ENCODE peak calls at places on chromosomes 16 and 17, in five cellular contexts. O, F, R, E and P are unnamed samples.

GRCh38 chr17:13102477-13102876 is 84.7 kb upstream of the ELAC2 start:
- DNase-seq in O (no peak), F (no peak), R (no peak), E (no peak), P (no peak)

GRCh38 chr17:869567-870530 is 87.7 kb downstream of the MRM3 start:
- DNase-seq in O (no peak), F (no peak), R (peak; percentile 93), E (no peak), P (no peak)

GRCh38 chr17:1182831-1183578 is 3.2 kb upstream of the ABR start:
- DNase-seq in O (no peak), F (no peak), R (no peak), E (no peak), P (no peak)

GRCh38 chr17:28811594-28812135 is 30.9 kb downstream of the FAM222B start:
- DNase-seq in O (peak; percentile 28), F (no peak), R (no peak), E (no peak), P (peak; percentile 47)

GRCh38 chr16:79372504-79373184 is 227.9 kb downstream of the MAF start:
- DNase-seq in O (no peak), F (peak; percentile 29), R (no peak), E (no peak), P (no peak)

GRCh38 chr16:62760398-62760797 is 724.2 kb upstream of the CDH8 start:
- DNase-seq in O (no peak), F (no peak), R (no peak), E (no peak), P (no peak)

GRCh38 chr16:56993204-56993603 is 3.8 kb downstream of the NLRC5 start:
- DNase-seq in O (no peak), F (no peak), R (no peak), E (no peak), P (no peak)

GRCh38 chr17:45019177-45019711 is 32.2 kb downstream of the DCAKD start:
- DNase-seq in O (peak; percentile 52), F (no peak), R (no peak), E (no peak), P (peak; percentile 32)

GRCh38 chr17:4407216-4407615 is 26.5 kb upstream of the SPNS3 start:
- DNase-seq in O (no peak), F (no peak), R (no peak), E (no peak), P (no peak)

GRCh38 chr16:82045471-82046178 is 10.6 kb downstream of the HSD17B2 start:
- DNase-seq in O (peak; percentile 3), F (no peak), R (no peak), E (no peak), P (no peak)

GRCh38 chr17:79778504-79779087 is 648 bp downstream of the CBX2 start:
- DNase-seq in O (peak; percentile 48), F (no peak), R (no peak), E (no peak), P (peak; percentile 64)

GRCh38 chr16:48542020-48542473 is 67.9 kb downstream of the N4BP1 start:
- DNase-seq in O (peak; percentile 15), F (peak; percentile 61), R (no peak), E (peak; percentile 84), P (peak; percentile 57)

GRCh38 chr17:28968914-28969295 is 17.6 kb upstream of the PHF12 start:
- DNase-seq in O (no peak), F (no peak), R (no peak), E (no peak), P (no peak)

GRCh38 chr16:311725-312124 is 28.8 kb downstream of the PDIA2 start:
- DNase-seq in O (no peak), F (no peak), R (no peak), E (no peak), P (no peak)

GRCh38 chr16:70746708-70747424 is 54.1 kb downstream of the VAC14 start:
- DNase-seq in O (no peak), F (peak; percentile 88), R (peak; percentile 59), E (no peak), P (peak; percentile 89)

GRCh38 chr17:73492125-73492801 is 152.0 kb downstream of the SDK2 start:
- DNase-seq in O (no peak), F (no peak), R (no peak), E (no peak), P (no peak)

GRCh38 chr17:40522961-40523310 is 21.5 kb upstream of the TNS4 start:
- DNase-seq in O (no peak), F (no peak), R (no peak), E (no peak), P (no peak)

GRCh38 chr16:88398874-88399178 is 16.1 kb downstream of the ZNF469 start:
- DNase-seq in O (no peak), F (no peak), R (no peak), E (no peak), P (no peak)

GRCh38 chr16:8605554-8605953 is 15.2 kb upstream of the TMEM114 start:
- DNase-seq in O (no peak), F (no peak), R (no peak), E (no peak), P (no peak)

GRCh38 chr17:36645358-36645757 is 44.0 kb downstream of the MRM1 start:
- DNase-seq in O (no peak), F (no peak), R (no peak), E (no peak), P (no peak)

GRCh38 chr17:50828508-50829170 is 6.7 kb upstream of the WFIKKN2 start:
- DNase-seq in O (no peak), F (no peak), R (no peak), E (no peak), P (no peak)

GRCh38 chr17:83053021-83053778 is 26.2 kb upstream of the METRNL start:
- DNase-seq in O (no peak), F (no peak), R (no peak), E (peak; percentile 86), P (peak; percentile 31)

GRCh38 chr17:78356163-78356713 is 3.6 kb downstream of the SOCS3 start:
- DNase-seq in O (no peak), F (no peak), R (peak; percentile 97), E (no peak), P (peak; percentile 45)

GRCh38 chr16:14095883-14096551 is 24.9 kb downstream of the MRTFB start:
- DNase-seq in O (no peak), F (no peak), R (no peak), E (no peak), P (no peak)

GRCh38 chr17:31508310-31509094 is 117.0 kb downstream of the RAB11FIP4 start:
- DNase-seq in O (no peak), F (no peak), R (no peak), E (no peak), P (peak; percentile 27)

GRCh38 chr16:19520861-19521331 is 1.0 kb downstream of the GDE1 start:
- DNase-seq in O (no peak), F (no peak), R (peak; percentile 27), E (no peak), P (peak; percentile 66)

GRCh38 chr17:77924757-77925336 is 33.7 kb upstream of the TNRC6C start:
- DNase-seq in O (no peak), F (no peak), R (no peak), E (no peak), P (no peak)